ENCODE peak calls at places on chromosomes 11 and 22, in four cellular contexts. K is omental fat pad, Y is mammary epithelial cell, J is sigmoid colon. A is an unnamed sample.

GRCh38 chr11:64164392-64165312 is 1.3 kb downstream of the MACROD1 start:
- DNase-seq in J (no peak), Y (no peak), K (no peak), A (no peak)

GRCh38 chr22:21921184-21921721 is 31.4 kb downstream of the PPM1F start:
- DNase-seq in K (no peak), Y (no peak), J (no peak), A (no peak)

GRCh38 chr11:1718326-1718725 is 21.3 kb downstream of the KRTAP5-6 start:
- DNase-seq in J (no peak), K (no peak), Y (no peak), A (no peak)

GRCh38 chr22:28600546-28601143 is 79.0 kb downstream of the TTC28 start:
- DNase-seq in K (no peak), J (no peak), Y (peak; percentile 24), A (no peak)

GRCh38 chr11:119982517-119983239 is 155.2 kb downstream of the TRIM29 start:
- DNase-seq in J (no peak), Y (no peak), K (no peak), A (no peak)

GRCh38 chr11:30002157-30002556 is 14.7 kb downstream of the KCNA4 start:
- DNase-seq in J (no peak), Y (no peak), K (no peak), A (no peak)

GRCh38 chr11:804599-804964 is 449 bp downstream of the PIDD1 start:
- DNase-seq in K (no peak), Y (no peak), J (no peak), A (no peak)

GRCh38 chr11:79329561-79329960 is 111.3 kb downstream of the TENM4 start:
- DNase-seq in J (no peak), K (no peak), Y (no peak), A (no peak)

GRCh38 chr11:63888170-63889086 is 28.5 kb downstream of the RCOR2 start:
- DNase-seq in Y (peak; percentile 87), K (no peak), J (peak; percentile 81), A (no peak)

GRCh38 chr11:78371221-78371899 is 46.3 kb downstream of the GAB2 start:
- DNase-seq in Y (no peak), K (no peak), J (no peak), A (no peak)

GRCh38 chr22:35590634-35591295 is 26.4 kb downstream of the MB start:
- DNase-seq in K (no peak), J (no peak), Y (no peak), A (no peak)

GRCh38 chr11:38481391-38481790 is 1883.4 kb upstream of the RAG2 start:
- DNase-seq in Y (no peak), K (no peak), J (no peak), A (no peak)

GRCh38 chr11:100632970-100633452 is 54.1 kb upstream of the ARHGAP42 start:
- DNase-seq in K (no peak), J (peak; percentile 73), Y (no peak), A (peak; percentile 55)

GRCh38 chr11:123056835-123057491 is 5.0 kb downstream of the HSPA8 start:
- DNase-seq in Y (no peak), J (no peak), K (no peak), A (no peak)

GRCh38 chr22:29787371-29787980 is 20.3 kb downstream of the UQCR10 start:
- DNase-seq in K (no peak), Y (peak; percentile 41), J (no peak), A (no peak)

GRCh38 chr22:47307326-47307725 is 544.9 kb downstream of the TBC1D22A start:
- DNase-seq in Y (no peak), J (no peak), K (no peak), A (no peak)

GRCh38 chr11:131064373-131064991 is 148.2 kb upstream of the SNX19 start:
- DNase-seq in J (no peak), K (peak; percentile 35), Y (peak; percentile 43), A (peak; percentile 52)

GRCh38 chr22:38736257-38736570 is 19.6 kb downstream of the SUN2 start:
- DNase-seq in K (no peak), Y (no peak), J (no peak), A (no peak)

GRCh38 chr11:60130496-60130895 is 42.0 kb downstream of the MS4A2 start:
- DNase-seq in J (no peak), K (no peak), Y (peak; percentile 57), A (no peak)

GRCh38 chr11:87437844-87438223 is 400.1 kb downstream of the TMEM135 start:
- DNase-seq in J (no peak), Y (peak; percentile 80), K (no peak), A (no peak)

GRCh38 chr11:67409261-67409666 is 5.4 kb downstream of the TBC1D10C start:
- DNase-seq in J (no peak), Y (no peak), K (no peak), A (no peak)

GRCh38 chr11:9796276-9796675 is 132.4 kb downstream of the SWAP70 start:
- DNase-seq in K (no peak), J (no peak), Y (no peak), A (no peak)

GRCh38 chr11:2428322-2428795 is 16.0 kb downstream of the TRPM5 start:
- DNase-seq in K (peak; percentile 98), Y (peak; percentile 19), J (no peak), A (peak; percentile 68)

GRCh38 chr11:124801636-124802312 is 1.6 kb upstream of the MSANTD2 start:
- DNase-seq in Y (no peak), K (no peak), J (no peak), A (no peak)

GRCh38 chr22:38802671-38803121 is 8.8 kb upstream of the DNAL4 start:
- DNase-seq in K (no peak), Y (peak; percentile 97), J (peak; percentile 85), A (peak; percentile 24)

GRCh38 chr22:21684492-21685163 is 18.8 kb downstream of the PPIL2 start:
- DNase-seq in J (no peak), Y (no peak), K (no peak), A (no peak)

GRCh38 chr11:9787260-9787659 is 123.4 kb downstream of the SWAP70 start:
- DNase-seq in Y (no peak), J (no peak), K (no peak), A (no peak)

GRCh38 chr11:99370557-99371200 is 349.9 kb downstream of the CNTN5 start:
- DNase-seq in Y (no peak), K (no peak), J (no peak), A (no peak)

GRCh38 chr22:22558071-22558971 is 744 bp downstream of the PRAME start:
- DNase-seq in K (no peak), Y (no peak), J (no peak), A (no peak)

GRCh38 chr11:119338318-119338890 is 2.3 kb downstream of the C1QTNF5 start:
- DNase-seq in K (no peak), Y (peak; percentile 44), J (peak; percentile 88), A (peak; percentile 79)

GRCh38 chr11:4983851-4984250 is 10.8 kb upstream of the OR51L1 start:
- DNase-seq in Y (no peak), K (no peak), J (no peak), A (no peak)
- TF ChIP-seq CTCF in Y (no peak), K (no peak), J (no peak), A (no peak)

DNA sequence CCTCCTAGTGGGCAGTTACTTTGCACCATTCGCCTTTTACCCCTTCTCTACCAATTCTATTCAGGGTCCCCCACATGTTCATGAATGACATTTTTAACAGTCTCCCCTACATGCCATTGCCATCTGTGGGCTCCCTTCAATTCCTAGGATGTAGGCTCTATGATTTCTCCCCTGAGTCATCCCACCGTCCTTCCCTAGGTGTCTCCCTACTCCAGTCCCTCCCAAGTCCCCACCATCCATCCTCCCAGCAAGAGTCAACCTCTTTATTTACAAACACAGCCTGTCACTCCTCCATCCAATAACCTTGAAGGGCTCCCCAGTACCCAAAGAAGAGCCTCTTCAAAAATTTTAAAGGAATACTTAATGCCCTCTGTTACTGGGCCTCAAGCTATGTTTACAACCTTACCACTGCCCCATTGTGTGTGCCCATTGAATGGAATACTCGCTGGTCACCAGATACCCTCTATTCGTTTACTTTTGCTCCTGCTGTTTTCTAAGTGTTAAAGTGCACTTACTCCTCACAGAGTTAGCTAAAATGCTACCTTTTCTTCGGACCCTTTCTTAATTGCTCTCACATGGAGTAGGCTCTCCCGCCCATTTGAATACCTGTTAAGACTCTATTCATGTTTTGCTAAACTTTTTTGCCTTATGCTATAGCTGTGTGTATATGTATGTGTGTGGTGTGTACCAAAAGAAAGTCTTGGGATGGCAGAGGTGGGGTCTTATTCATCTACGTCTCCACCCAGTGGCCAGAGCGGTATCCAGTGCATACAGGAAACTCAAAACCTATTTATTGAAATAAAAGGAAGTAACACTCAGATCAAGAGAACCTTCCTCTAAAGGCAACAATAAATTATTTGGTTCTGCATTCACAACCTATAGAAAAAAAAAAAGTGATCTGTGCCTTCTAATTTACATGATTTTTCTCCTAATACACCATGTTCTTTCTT is 235.8 kb upstream of the CCDC90B start:
- DNase-seq in J (no peak), K (no peak), Y (no peak), A (no peak)
- TF ChIP-seq CTCF in J (no peak), K (no peak), Y (no peak), A (no peak)

GRCh38 chr11:73359930-73360742 is 16.1 kb upstream of the RELT start:
- DNase-seq in J (no peak), K (no peak), Y (no peak), A (no peak)
- TF ChIP-seq CTCF in J (no peak), K (no peak), Y (peak; percentile 29), A (no peak)

DNA sequence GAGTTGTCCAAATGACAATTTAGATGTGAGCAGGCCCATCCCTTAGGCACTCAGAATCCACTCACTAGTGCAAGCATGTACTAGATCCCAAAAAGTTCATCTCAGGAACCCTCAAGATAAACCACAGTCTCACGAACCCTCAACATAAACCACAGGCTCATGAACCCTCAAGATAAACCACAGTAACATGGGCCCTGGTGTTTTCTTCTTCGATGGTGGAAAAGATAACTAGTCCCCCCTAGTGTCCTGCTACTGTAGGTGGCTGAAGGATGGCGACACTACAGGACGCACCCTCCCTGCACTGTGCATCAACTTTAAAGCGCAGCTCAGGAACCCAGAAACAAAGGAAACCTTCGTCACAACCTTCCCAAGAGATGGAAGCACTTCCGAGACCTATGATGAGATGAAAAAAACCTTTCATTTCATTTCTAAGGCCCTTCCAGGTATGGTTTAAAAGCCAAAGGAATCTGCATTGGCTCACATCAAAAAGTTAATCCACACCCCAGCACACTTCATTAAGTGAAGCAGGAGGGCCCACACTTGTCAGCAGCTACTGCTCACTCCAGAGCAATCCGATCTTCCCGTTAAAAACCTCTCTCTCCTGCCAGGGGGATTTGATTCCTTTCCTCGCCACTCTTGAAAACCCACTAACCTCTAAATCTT is 2.4 kb downstream of the LARGE1 start:
- DNase-seq in J (no peak), Y (no peak), K (no peak), A (no peak)
- TF ChIP-seq CTCF in J (peak; percentile 19), Y (no peak), K (no peak), A (no peak)

GRCh38 chr11:113551645-113552044 is 76.4 kb upstream of the DRD2 start:
- DNase-seq in J (no peak), Y (no peak), K (no peak), A (no peak)
- TF ChIP-seq CTCF in J (no peak), Y (no peak), K (no peak), A (no peak)

DNA sequence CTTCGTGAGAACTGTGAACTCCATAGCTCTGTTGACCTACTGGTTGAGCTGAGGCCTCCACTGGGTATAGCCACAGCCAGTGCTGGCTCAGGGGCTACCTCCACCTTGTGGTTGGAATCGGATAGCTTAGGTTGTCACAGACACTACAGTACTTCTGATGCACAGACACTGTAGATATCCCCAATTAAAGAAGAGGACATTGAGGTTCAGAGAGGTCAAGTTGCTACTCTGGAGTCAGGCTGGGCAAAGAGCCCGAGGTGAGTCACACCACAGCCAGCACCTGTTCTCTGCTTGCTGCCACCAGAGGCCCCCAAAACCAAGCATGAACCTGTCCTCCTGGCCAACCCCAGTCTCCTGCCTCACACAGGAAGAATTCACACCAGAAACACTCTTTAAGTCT is 5.4 kb downstream of the UFD1 start:
- DNase-seq in J (no peak), Y (no peak), K (no peak), A (no peak)
- TF ChIP-seq CTCF in J (no peak), Y (peak; percentile 14), K (no peak), A (no peak)

GRCh38 chr11:6603287-6604080 is at the start of the genes ILK and RRP8:
- DNase-seq in J (peak; percentile 96), K (peak; percentile 59), Y (peak; percentile 90), A (peak; percentile 82)
- TF ChIP-seq CTCF in J (no peak), K (no peak), Y (no peak), A (peak; percentile 37)

A was measured in tibial nerve.